ENCODE peak calls at places on chromosomes 13 and 19, in five cellular contexts. J is GM12878, D is H1, P is GM12891, S is K562. U is an unnamed sample.

GRCh38 chr19:38028913-38029565 is 122.0 kb downstream of the SIPA1L3 start:
- DNase-seq in J (no peak), D (no peak), P (no peak), S (no peak), U (no peak)

GRCh38 chr13:112892759-112893569 is 76.0 kb upstream of the MCF2L start:
- DNase-seq in J (no peak), D (peak; percentile 73), P (no peak), S (no peak), U (no peak)

GRCh38 chr13:113122571-113123225 is at the start of gene F10:
- DNase-seq in J (no peak), D (peak; percentile 68), P (no peak), S (peak; percentile 67), U (no peak)

GRCh38 chr19:49847731-49848696 is 2.9 kb upstream of the PTOV1 start:
- DNase-seq in J (no peak), D (no peak), P (no peak), S (peak; percentile 56), U (no peak)

GRCh38 chr19:1131718-1132552 is 28.1 kb downstream of the GPX4 start:
- DNase-seq in J (peak; percentile 21), D (no peak), P (peak; percentile 89), S (peak; percentile 40), U (peak; percentile 85)

GRCh38 chr13:74162782-74163181 is 28.6 kb upstream of the KLF12 start:
- DNase-seq in J (no peak), D (no peak), P (no peak), S (no peak), U (no peak)

GRCh38 chr13:112980441-112980840 is 11.4 kb downstream of the MCF2L start:
- DNase-seq in J (no peak), D (peak; percentile 46), P (no peak), S (no peak), U (no peak)

GRCh38 chr13:40776681-40777165 is 5.7 kb upstream of the MRPS31 start:
- DNase-seq in J (no peak), D (no peak), P (no peak), S (peak; percentile 14), U (no peak)

GRCh38 chr19:38417544-38418506 is 8.2 kb downstream of the RASGRP4 start:
- DNase-seq in J (no peak), D (peak; percentile 95), P (peak; percentile 58), S (peak; percentile 91), U (peak; percentile 59)

GRCh38 chr13:80204642-80205041 is 136.3 kb downstream of the SPRY2 start:
- DNase-seq in J (no peak), D (no peak), P (no peak), S (no peak), U (no peak)

GRCh38 chr19:50492303-50493052 is 15.8 kb upstream of the GARIN5A start:
- DNase-seq in J (no peak), D (no peak), P (no peak), S (peak; percentile 60), U (no peak)

GRCh38 chr13:23462815-23463559 is 29.5 kb upstream of the SACS start:
- DNase-seq in J (no peak), D (no peak), P (no peak), S (no peak), U (no peak)

GRCh38 chr19:34269081-34269480 is 14.7 kb downstream of the GARRE1 start:
- DNase-seq in J (no peak), D (no peak), P (no peak), S (no peak), U (no peak)

GRCh38 chr19:35211545-35212230 is 16.9 kb downstream of the FAM187B start:
- DNase-seq in J (no peak), D (no peak), P (no peak), S (no peak), U (no peak)

GRCh38 chr19:31451686-31452325 is 102.6 kb upstream of the TSHZ3 start:
- DNase-seq in J (no peak), D (no peak), P (no peak), S (no peak), U (no peak)

GRCh38 chr13:80012281-80012680 is 328.6 kb downstream of the SPRY2 start:
- DNase-seq in J (no peak), D (no peak), P (no peak), S (no peak), U (no peak)

GRCh38 chr13:80030491-80030890 is 310.4 kb downstream of the SPRY2 start:
- DNase-seq in J (no peak), D (no peak), P (no peak), S (no peak), U (no peak)

GRCh38 chr13:110343241-110343865 is 36.3 kb downstream of the COL4A2 start:
- DNase-seq in J (no peak), D (no peak), P (no peak), S (no peak), U (no peak)

GRCh38 chr13:80363890-80364503 is 23.1 kb upstream of the SPRY2 start:
- DNase-seq in J (no peak), D (no peak), P (no peak), S (no peak), U (no peak)

GRCh38 chr13:101150998-101151397 is 265.3 kb downstream of the NALCN start:
- DNase-seq in J (no peak), D (no peak), P (no peak), S (no peak), U (no peak)

GRCh38 chr13:112752711-112753541 is 63.1 kb downstream of the ATP11A start:
- DNase-seq in J (no peak), D (no peak), P (no peak), S (no peak), U (no peak)

GRCh38 chr19:47658431-47659383 is 49.8 kb downstream of the BICRA start:
- DNase-seq in J (no peak), D (no peak), P (no peak), S (no peak), U (no peak)

GRCh38 chr13:76813874-76814273 is 72.3 kb downstream of the KCTD12 start:
- DNase-seq in J (no peak), D (no peak), P (no peak), S (no peak), U (no peak)

GRCh38 chr13:40933508-40933907 is 85.6 kb downstream of the ELF1 start:
- DNase-seq in J (peak; percentile 20), D (no peak), P (peak; percentile 22), S (no peak), U (peak; percentile 25)

GRCh38 chr13:26562538-26562890 is 5.0 kb downstream of the WASF3 start:
- DNase-seq in J (no peak), D (no peak), P (no peak), S (no peak), U (no peak)

GRCh38 chr19:7622933-7623685 is 6.2 kb downstream of the XAB2 start:
- DNase-seq in J (no peak), D (peak; percentile 78), P (no peak), S (peak; percentile 86), U (no peak)

GRCh38 chr19:29873024-29873800 is 61.4 kb downstream of the CCNE1 start:
- DNase-seq in J (no peak), D (peak; percentile 94), P (peak; percentile 82), S (peak; percentile 83), U (peak; percentile 79)

GRCh38 chr19:13267889-13268288 is 117.7 kb downstream of the IER2 start:
- DNase-seq in J (no peak), D (no peak), P (no peak), S (no peak), U (no peak)
- TF ChIP-seq TAF1 in J (no peak), D (no peak), P (no peak), S (no peak), U (no peak)

DNA sequence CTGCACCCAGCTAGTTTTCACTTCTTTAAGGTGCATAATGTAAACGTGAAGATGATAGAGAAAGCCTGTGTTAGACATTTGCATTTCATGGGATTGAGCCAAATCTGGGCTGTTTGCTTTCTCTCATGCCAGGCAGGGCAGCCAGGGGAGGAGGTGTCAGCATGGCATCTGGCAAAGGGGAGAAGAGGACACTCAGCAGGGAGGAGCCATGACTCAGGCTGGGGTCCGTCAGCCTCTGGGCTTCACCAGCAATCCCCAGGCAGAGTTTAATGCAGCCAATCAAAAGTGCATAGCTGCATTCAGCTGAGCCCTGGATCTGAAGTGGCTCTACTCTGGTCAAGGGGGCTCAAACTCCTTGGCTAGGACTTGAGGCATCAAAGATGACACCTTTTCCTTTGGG is 23.5 kb downstream of the EBPL start:
- DNase-seq in J (no peak), D (no peak), P (no peak), S (no peak), U (no peak)
- TF ChIP-seq POLR2AphosphoS5 in J (no peak), D (no peak), P (no peak), S (no peak), U (no peak)

GRCh38 chr19:19549804-19550453 is 11.9 kb downstream of the CILP2 start:
- DNase-seq in J (no peak), D (no peak), P (no peak), S (no peak), U (no peak)
- TF ChIP-seq TAF1 in J (no peak), D (no peak), P (no peak), S (no peak), U (no peak)

DNA sequence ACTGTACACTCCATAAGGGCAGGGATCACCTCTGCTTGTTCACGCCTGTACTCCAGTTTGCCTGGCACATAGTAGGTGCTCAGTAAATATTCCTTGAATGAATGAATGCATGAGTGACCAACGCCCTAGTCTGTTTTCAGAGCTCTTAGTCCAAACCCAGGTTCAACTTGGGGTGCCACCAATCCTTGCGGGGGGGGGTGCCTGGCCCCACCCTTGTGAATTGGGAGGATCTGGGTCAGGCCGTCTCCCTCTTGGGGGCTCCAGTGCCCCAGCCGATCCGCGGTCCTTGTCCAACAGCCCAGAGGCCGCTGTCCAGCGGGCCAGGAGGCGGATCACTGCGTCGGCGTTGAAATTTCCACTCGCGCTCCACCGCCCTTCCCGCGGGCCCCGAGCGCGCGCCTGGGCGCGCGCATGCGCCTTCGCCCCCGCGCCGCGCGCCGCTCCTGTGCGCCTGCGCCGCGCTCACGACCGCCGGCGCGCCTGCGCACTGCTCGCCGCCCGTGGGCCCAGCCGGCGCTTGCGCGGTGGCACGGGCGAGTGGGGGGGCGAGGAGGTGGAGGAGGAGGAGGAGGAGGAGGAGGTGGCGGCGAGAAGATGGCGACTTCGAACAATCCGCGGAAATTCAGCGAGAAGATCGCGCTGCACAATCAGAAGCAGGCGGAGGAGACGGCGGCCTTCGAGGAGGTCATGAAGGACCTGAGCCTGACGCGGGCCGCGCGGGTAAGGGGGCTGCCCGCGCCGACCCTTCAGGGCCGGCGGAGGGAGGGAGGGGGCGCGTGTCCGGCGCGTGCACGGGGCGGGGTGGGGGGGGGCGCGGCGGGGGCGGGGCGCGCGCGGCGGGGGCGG is at the start of gene CRTC1:
- DNase-seq in J (peak; percentile 39), D (peak; percentile 91), P (peak; percentile 98), S (peak; percentile 99), U (peak; percentile 96)
- TF ChIP-seq POLR2AphosphoS5 in J (peak; percentile 76), D (peak; percentile 93), P (peak; percentile 79), S (no peak), U (peak; percentile 85)

DNA sequence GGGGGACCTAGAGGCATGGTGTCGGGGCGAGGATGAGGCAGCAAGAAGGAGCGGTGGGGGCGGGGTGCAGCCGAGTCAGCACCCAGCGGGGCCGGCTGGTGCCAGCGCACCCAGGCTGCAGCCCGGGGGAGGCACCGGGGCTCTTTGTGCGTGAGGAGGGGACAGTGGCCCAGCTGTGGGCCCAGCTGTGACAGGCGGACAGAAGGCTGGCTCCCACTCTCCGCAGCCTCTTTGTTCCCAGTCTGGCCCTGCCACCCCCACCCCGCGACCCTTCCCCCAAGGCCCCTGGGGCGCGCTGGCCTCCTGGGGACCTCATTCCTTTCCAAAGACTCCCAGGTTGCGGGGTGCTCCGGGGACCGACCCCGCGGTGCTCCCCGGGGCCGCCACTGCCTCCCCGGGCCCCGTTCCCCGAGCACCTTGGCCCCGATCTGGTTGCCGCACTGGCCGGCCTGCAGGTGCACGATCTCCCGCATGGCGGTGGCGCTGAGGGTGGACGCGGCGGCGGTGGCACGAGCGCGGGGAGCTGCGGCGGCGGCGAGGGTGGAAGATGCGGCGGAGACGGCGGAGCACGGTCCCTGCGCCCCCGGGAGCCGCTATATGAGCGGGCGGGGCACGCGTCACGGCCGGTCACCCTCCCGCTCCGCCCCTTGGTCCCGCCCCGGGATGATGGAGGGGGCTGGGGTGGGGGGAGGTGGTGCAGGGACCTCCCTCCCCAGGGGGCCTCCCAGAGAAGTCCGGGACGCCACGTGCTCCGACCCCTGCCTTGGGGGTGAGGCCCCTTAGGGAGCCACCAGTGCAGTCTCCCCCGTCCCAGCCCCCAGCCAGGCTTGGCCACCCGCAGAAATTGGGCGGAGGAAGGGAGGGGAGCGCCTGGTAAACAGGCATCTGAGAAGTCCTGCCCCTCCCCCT is at the start of gene TUBB4A:
- DNase-seq in J (no peak), D (peak; percentile 75), P (peak; percentile 79), S (peak; percentile 86), U (peak; percentile 70)
- TF ChIP-seq TAF1 in J (no peak), D (peak; percentile 28), P (no peak), S (no peak), U (no peak)